ENCODE peak calls at places on chromosomes 4 and X, in five cellular contexts. One of them, this sample, is unnamed.

GRCh38 chr4:87011340-87012034 is 76.7 kb downstream of the AFF1 start:
- DNase-seq in GM12891: no peak
- DNase-seq in K562: peak
- DNase-seq in HepG2: no peak
- DNase-seq in GM12878: no peak
- DNase-seq in this sample: no peak

GRCh38 chr4:140645614-140646412 is 77.1 kb upstream of the UCP1 start:
- DNase-seq in GM12891: no peak
- DNase-seq in K562: no peak
- DNase-seq in HepG2: peak
- DNase-seq in GM12878: no peak
- DNase-seq in this sample: no peak

GRCh38 chr4:40916880-40917279 is 167.1 kb downstream of the NSUN7 start:
- DNase-seq in GM12891: peak
- DNase-seq in K562: peak
- DNase-seq in HepG2: peak
- DNase-seq in GM12878: no peak
- DNase-seq in this sample: peak

GRCh38 chr4:105909699-105910340 is 14.5 kb downstream of the NPNT start:
- DNase-seq in GM12891: no peak
- DNase-seq in K562: no peak
- DNase-seq in HepG2: no peak
- DNase-seq in GM12878: no peak
- DNase-seq in this sample: no peak

GRCh38 chr4:8155660-8156421 is 2.8 kb downstream of the ABLIM2 start:
- DNase-seq in GM12891: no peak
- DNase-seq in K562: no peak
- DNase-seq in HepG2: no peak
- DNase-seq in GM12878: no peak
- DNase-seq in this sample: no peak

GRCh38 chr4:37568494-37568893 is 117.7 kb downstream of the RELL1 start:
- DNase-seq in GM12891: no peak
- DNase-seq in K562: no peak
- DNase-seq in HepG2: no peak
- DNase-seq in GM12878: no peak
- DNase-seq in this sample: no peak

GRCh38 chrX:129654652-129655546 is at the start of gene APLN:
- DNase-seq in GM12891: no peak
- DNase-seq in K562: no peak
- DNase-seq in HepG2: no peak
- DNase-seq in GM12878: no peak
- DNase-seq in this sample: no peak

GRCh38 chrX:136910565-136911040 is 30.1 kb upstream of the RBMX start:
- DNase-seq in GM12891: no peak
- DNase-seq in K562: no peak
- DNase-seq in HepG2: no peak
- DNase-seq in GM12878: no peak
- DNase-seq in this sample: no peak

GRCh38 chr4:10093801-10094552 is 22.6 kb downstream of the WDR1 start:
- DNase-seq in GM12891: no peak
- DNase-seq in K562: no peak
- DNase-seq in HepG2: no peak
- DNase-seq in GM12878: no peak
- DNase-seq in this sample: no peak

GRCh38 chr4:3444351-3445110 is 2.8 kb downstream of the HGFAC start:
- DNase-seq in GM12891: no peak
- DNase-seq in K562: no peak
- DNase-seq in HepG2: no peak
- DNase-seq in GM12878: no peak
- DNase-seq in this sample: no peak

GRCh38 chr4:123699823-123700822 is 303.5 kb downstream of the SPRY1 start:
- DNase-seq in GM12891: no peak
- DNase-seq in K562: no peak
- DNase-seq in HepG2: peak
- DNase-seq in GM12878: no peak
- DNase-seq in this sample: no peak
- TF ChIP-seq TAF1 in GM12891: no peak
- TF ChIP-seq TAF1 in K562: no peak
- TF ChIP-seq TAF1 in HepG2: no peak
- TF ChIP-seq TAF1 in GM12878: no peak
- TF ChIP-seq TAF1 in this sample: no peak

GRCh38 chrX:19810370-19810769 is 77.0 kb downstream of the SH3KBP1 start:
- DNase-seq in GM12891: no peak
- DNase-seq in K562: no peak
- DNase-seq in HepG2: no peak
- DNase-seq in GM12878: no peak
- DNase-seq in this sample: no peak

GRCh38 chrX:19807414-19807813 is 80.0 kb downstream of the SH3KBP1 start:
- DNase-seq in GM12891: no peak
- DNase-seq in K562: no peak
- DNase-seq in HepG2: no peak
- DNase-seq in GM12878: no peak
- DNase-seq in this sample: no peak

GRCh38 chrX:19811807-19812604 is 75.4 kb downstream of the SH3KBP1 start:
- DNase-seq in GM12891: no peak
- DNase-seq in K562: no peak
- DNase-seq in HepG2: no peak
- DNase-seq in GM12878: no peak
- DNase-seq in this sample: no peak

GRCh38 chrX:19814240-19814639 is 73.2 kb downstream of the SH3KBP1 start:
- DNase-seq in GM12891: no peak
- DNase-seq in K562: peak
- DNase-seq in HepG2: peak
- DNase-seq in GM12878: no peak
- DNase-seq in this sample: no peak

DNA sequence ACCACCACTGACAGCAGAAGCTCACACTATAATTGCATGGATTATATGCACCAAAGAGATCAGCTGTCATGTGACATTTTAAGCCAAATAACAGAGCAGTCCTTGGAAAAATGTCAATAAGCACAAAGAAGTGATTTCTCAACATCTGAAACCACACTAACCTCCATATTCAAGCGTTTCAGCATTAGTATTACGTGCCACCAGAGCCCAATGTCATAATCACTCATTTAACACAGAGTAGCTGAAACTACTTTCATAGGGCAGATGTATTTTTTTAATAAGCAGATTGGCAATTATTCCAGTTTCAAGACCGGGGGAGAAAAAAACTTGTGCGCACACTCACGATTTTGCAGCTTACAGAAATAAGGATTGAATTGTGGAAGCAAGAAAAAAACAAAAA is 76.6 kb downstream of the SH3KBP1 start:
- DNase-seq in GM12891: no peak
- DNase-seq in K562: no peak
- DNase-seq in HepG2: peak
- DNase-seq in GM12878: no peak
- DNase-seq in this sample: no peak
- TF ChIP-seq TAF1 in GM12891: no peak
- TF ChIP-seq TAF1 in K562: no peak
- TF ChIP-seq TAF1 in HepG2: no peak
- TF ChIP-seq TAF1 in GM12878: no peak
- TF ChIP-seq TAF1 in this sample: no peak

DNA sequence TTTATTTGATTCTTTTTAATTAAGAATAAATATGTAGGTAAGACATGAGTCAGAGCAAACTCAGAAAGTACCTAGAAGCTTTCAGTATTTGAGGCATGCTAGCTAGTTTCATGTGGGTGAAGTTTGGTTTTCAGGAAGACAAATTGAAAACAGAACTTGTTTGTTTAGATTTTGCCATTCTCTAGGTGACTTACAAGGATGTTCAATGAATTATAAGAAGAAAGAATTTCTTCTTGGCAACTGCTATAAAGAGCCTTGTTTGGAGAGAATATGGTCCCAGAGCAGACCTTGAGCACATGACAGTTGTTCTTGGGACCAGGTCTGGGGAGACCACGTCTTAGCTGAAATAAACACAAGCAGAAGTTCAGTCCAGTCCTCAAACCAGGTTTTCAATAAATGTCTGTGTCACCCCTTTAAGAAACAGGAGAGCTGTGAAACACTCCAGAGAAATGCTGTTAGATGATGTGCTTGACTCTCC is 38.0 kb upstream of the IL21 start:
- DNase-seq in GM12891: peak
- DNase-seq in K562: no peak
- DNase-seq in HepG2: no peak
- DNase-seq in GM12878: peak
- DNase-seq in this sample: no peak
- TF ChIP-seq TAF1 in GM12891: no peak
- TF ChIP-seq TAF1 in K562: no peak
- TF ChIP-seq TAF1 in HepG2: no peak
- TF ChIP-seq TAF1 in GM12878: no peak
- TF ChIP-seq TAF1 in this sample: no peak

GRCh38 chr4:81214518-81215218 is 354 bp downstream of the PRKG2 start:
- DNase-seq in GM12891: no peak
- DNase-seq in K562: no peak
- DNase-seq in HepG2: no peak
- DNase-seq in GM12878: no peak
- DNase-seq in this sample: peak
- TF ChIP-seq TAF1 in GM12891: no peak
- TF ChIP-seq TAF1 in K562: no peak
- TF ChIP-seq TAF1 in HepG2: no peak
- TF ChIP-seq TAF1 in GM12878: no peak
- TF ChIP-seq TAF1 in this sample: no peak

GRCh38 chrX:95536111-95536510 is 1148.5 kb upstream of the DIAPH2 start:
- DNase-seq in GM12891: no peak
- DNase-seq in K562: no peak
- DNase-seq in HepG2: no peak
- DNase-seq in GM12878: no peak
- DNase-seq in this sample: no peak

GRCh38 chrX:95536661-95537060 is 1148.0 kb upstream of the DIAPH2 start:
- DNase-seq in GM12891: no peak
- DNase-seq in K562: no peak
- DNase-seq in HepG2: no peak
- DNase-seq in GM12878: no peak
- DNase-seq in this sample: no peak

GRCh38 chrX:95539041-95539440 is 1145.6 kb upstream of the DIAPH2 start:
- DNase-seq in GM12891: no peak
- DNase-seq in K562: no peak
- DNase-seq in HepG2: no peak
- DNase-seq in GM12878: no peak
- DNase-seq in this sample: no peak
- TF ChIP-seq TAF1 in GM12891: no peak
- TF ChIP-seq TAF1 in K562: no peak
- TF ChIP-seq TAF1 in HepG2: no peak
- TF ChIP-seq TAF1 in GM12878: no peak
- TF ChIP-seq TAF1 in this sample: no peak

GRCh38 chr4:178823673-178824072 is 1381.4 kb upstream of the AGA start:
- DNase-seq in GM12891: no peak
- DNase-seq in K562: no peak
- DNase-seq in HepG2: no peak
- DNase-seq in GM12878: no peak
- DNase-seq in this sample: no peak
- TF ChIP-seq TAF1 in GM12891: no peak
- TF ChIP-seq TAF1 in K562: no peak
- TF ChIP-seq TAF1 in HepG2: no peak
- TF ChIP-seq TAF1 in GM12878: no peak
- TF ChIP-seq TAF1 in this sample: no peak